ENCODE peak calls at places on chromosomes 16 and 17, in six cellular contexts. One of them, this sample, is unnamed. For H3K4me1 and H3K36me3, the result is how much of the 10 kb centered on the place peaks cover.

GRCh38 chr17:52410781-52411180 is 252.3 kb upstream of the CA10 start:
- DNase-seq in cardiac muscle cell: no peak
- DNase-seq in adrenal gland: no peak
- DNase-seq in mammary epithelial cell: no peak
- DNase-seq in CD8-positive, alpha-beta T cell: no peak
- DNase-seq in endothelial cell of umbilical vein: no peak
- DNase-seq in this sample: no peak

GRCh38 chr17:57257911-57258885 is 1.9 kb downstream of the MSI2 start:
- DNase-seq in cardiac muscle cell: no peak
- DNase-seq in CD8-positive, alpha-beta T cell: no peak
- DNase-seq in adrenal gland: no peak
- DNase-seq in endothelial cell of umbilical vein: peak
- DNase-seq in mammary epithelial cell: no peak
- DNase-seq in this sample: peak

GRCh38 chr17:9725575-9725974 is 65.8 kb downstream of the DHRS7C start:
- DNase-seq in CD8-positive, alpha-beta T cell: no peak
- DNase-seq in endothelial cell of umbilical vein: no peak
- DNase-seq in adrenal gland: no peak
- DNase-seq in mammary epithelial cell: no peak
- DNase-seq in cardiac muscle cell: no peak
- DNase-seq in this sample: no peak

GRCh38 chr16:2715519-2715918 is 4.5 kb downstream of the PRSS27 start:
- DNase-seq in mammary epithelial cell: peak
- DNase-seq in adrenal gland: peak
- DNase-seq in endothelial cell of umbilical vein: peak
- DNase-seq in cardiac muscle cell: peak
- DNase-seq in CD8-positive, alpha-beta T cell: peak
- DNase-seq in this sample: no peak

GRCh38 chr17:44348234-44348987 is 3.3 kb downstream of the GRN start:
- DNase-seq in CD8-positive, alpha-beta T cell: no peak
- DNase-seq in endothelial cell of umbilical vein: no peak
- DNase-seq in adrenal gland: peak
- DNase-seq in mammary epithelial cell: peak
- DNase-seq in cardiac muscle cell: no peak
- DNase-seq in this sample: no peak

GRCh38 chr17:62601438-62601837 is 26.0 kb upstream of the MRC2 start:
- DNase-seq in endothelial cell of umbilical vein: no peak
- DNase-seq in cardiac muscle cell: no peak
- DNase-seq in mammary epithelial cell: no peak
- DNase-seq in adrenal gland: no peak
- DNase-seq in CD8-positive, alpha-beta T cell: no peak
- DNase-seq in this sample: no peak

GRCh38 chr16:8677481-8677880 is 3.1 kb downstream of the ABAT start:
- DNase-seq in adrenal gland: no peak
- DNase-seq in CD8-positive, alpha-beta T cell: no peak
- DNase-seq in endothelial cell of umbilical vein: no peak
- DNase-seq in cardiac muscle cell: no peak
- DNase-seq in mammary epithelial cell: peak
- DNase-seq in this sample: no peak

GRCh38 chr16:15778999-15779614 is 77.7 kb downstream of the MYH11 start:
- DNase-seq in adrenal gland: no peak
- DNase-seq in cardiac muscle cell: no peak
- DNase-seq in endothelial cell of umbilical vein: no peak
- DNase-seq in CD8-positive, alpha-beta T cell: no peak
- DNase-seq in mammary epithelial cell: no peak
- DNase-seq in this sample: no peak

GRCh38 chr16:11586375-11586855 is 304 bp downstream of the LITAF start:
- DNase-seq in CD8-positive, alpha-beta T cell: no peak
- DNase-seq in mammary epithelial cell: no peak
- DNase-seq in cardiac muscle cell: no peak
- DNase-seq in adrenal gland: no peak
- DNase-seq in endothelial cell of umbilical vein: no peak
- DNase-seq in this sample: no peak

GRCh38 chr17:50325906-50326305 is 20.0 kb upstream of the XYLT2 start:
- DNase-seq in cardiac muscle cell: no peak
- DNase-seq in CD8-positive, alpha-beta T cell: no peak
- DNase-seq in adrenal gland: no peak
- DNase-seq in endothelial cell of umbilical vein: no peak
- DNase-seq in mammary epithelial cell: no peak
- DNase-seq in this sample: no peak

GRCh38 chr17:48576479-48577309 is 1.5 kb downstream of the HOXB4 start:
- DNase-seq in endothelial cell of umbilical vein: peak
- DNase-seq in CD8-positive, alpha-beta T cell: no peak
- DNase-seq in mammary epithelial cell: peak
- DNase-seq in cardiac muscle cell: no peak
- DNase-seq in adrenal gland: no peak
- DNase-seq in this sample: no peak

GRCh38 chr17:3944485-3945388 is 19.5 kb downstream of the ATP2A3 start:
- DNase-seq in cardiac muscle cell: peak
- DNase-seq in CD8-positive, alpha-beta T cell: no peak
- DNase-seq in endothelial cell of umbilical vein: peak
- DNase-seq in mammary epithelial cell: no peak
- DNase-seq in adrenal gland: peak
- DNase-seq in this sample: no peak

GRCh38 chr16:79469999-79470398 is 130.5 kb downstream of the MAF start:
- DNase-seq in endothelial cell of umbilical vein: no peak
- DNase-seq in CD8-positive, alpha-beta T cell: no peak
- DNase-seq in adrenal gland: peak
- DNase-seq in mammary epithelial cell: no peak
- DNase-seq in cardiac muscle cell: no peak
- DNase-seq in this sample: no peak

GRCh38 chr16:62585041-62585545 is 548.9 kb upstream of the CDH8 start:
- DNase-seq in adrenal gland: no peak
- DNase-seq in CD8-positive, alpha-beta T cell: no peak
- DNase-seq in endothelial cell of umbilical vein: no peak
- DNase-seq in cardiac muscle cell: no peak
- DNase-seq in mammary epithelial cell: no peak
- DNase-seq in this sample: no peak

GRCh38 chr17:7466644-7467341 is 12.6 kb downstream of the ZBTB4 start:
- DNase-seq in mammary epithelial cell: peak
- DNase-seq in cardiac muscle cell: no peak
- DNase-seq in adrenal gland: peak
- DNase-seq in CD8-positive, alpha-beta T cell: no peak
- DNase-seq in endothelial cell of umbilical vein: peak
- DNase-seq in this sample: no peak

GRCh38 chr17:57143341-57143740 is 58.3 kb downstream of the AKAP1 start:
- DNase-seq in CD8-positive, alpha-beta T cell: no peak
- DNase-seq in cardiac muscle cell: no peak
- DNase-seq in mammary epithelial cell: no peak
- DNase-seq in endothelial cell of umbilical vein: no peak
- DNase-seq in adrenal gland: no peak
- DNase-seq in this sample: no peak

GRCh38 chr16:4937782-4938682 is 1.1 kb upstream of the PPL start:
- DNase-seq in cardiac muscle cell: no peak
- DNase-seq in endothelial cell of umbilical vein: no peak
- DNase-seq in CD8-positive, alpha-beta T cell: no peak
- DNase-seq in mammary epithelial cell: peak
- DNase-seq in adrenal gland: peak
- DNase-seq in this sample: no peak

GRCh38 chr16:1941924-1942809 is 832 bp downstream of the MSRB1 start:
- DNase-seq in cardiac muscle cell: no peak
- DNase-seq in adrenal gland: no peak
- DNase-seq in CD8-positive, alpha-beta T cell: no peak
- DNase-seq in endothelial cell of umbilical vein: no peak
- DNase-seq in mammary epithelial cell: peak
- DNase-seq in this sample: no peak

GRCh38 chr17:19005789-19006430 is 1.3 kb upstream of the FAM83G start:
- DNase-seq in CD8-positive, alpha-beta T cell: no peak
- DNase-seq in cardiac muscle cell: no peak
- DNase-seq in mammary epithelial cell: no peak
- DNase-seq in endothelial cell of umbilical vein: no peak
- DNase-seq in adrenal gland: no peak
- DNase-seq in this sample: no peak

GRCh38 chr16:85041184-85041928 is 13.8 kb downstream of the KIAA0513 start:
- DNase-seq in adrenal gland: no peak
- DNase-seq in CD8-positive, alpha-beta T cell: no peak
- DNase-seq in endothelial cell of umbilical vein: no peak
- DNase-seq in mammary epithelial cell: no peak
- DNase-seq in cardiac muscle cell: no peak
- DNase-seq in this sample: peak

GRCh38 chr17:66915204-66915611 is 49.3 kb upstream of the CACNG4 start:
- DNase-seq in cardiac muscle cell: no peak
- DNase-seq in mammary epithelial cell: peak
- DNase-seq in endothelial cell of umbilical vein: no peak
- DNase-seq in adrenal gland: no peak
- DNase-seq in CD8-positive, alpha-beta T cell: no peak
- DNase-seq in this sample: peak

GRCh38 chr16:75340715-75341500 is 89.5 kb upstream of the BCAR1 start:
- DNase-seq in endothelial cell of umbilical vein: peak
- DNase-seq in mammary epithelial cell: no peak
- DNase-seq in CD8-positive, alpha-beta T cell: no peak
- DNase-seq in cardiac muscle cell: peak
- DNase-seq in adrenal gland: no peak
- DNase-seq in this sample: no peak

GRCh38 chr17:50916026-50916707 is 50.0 kb upstream of the TOB1 start:
- DNase-seq in cardiac muscle cell: no peak
- DNase-seq in adrenal gland: no peak
- DNase-seq in mammary epithelial cell: no peak
- DNase-seq in endothelial cell of umbilical vein: no peak
- DNase-seq in CD8-positive, alpha-beta T cell: no peak
- DNase-seq in this sample: no peak

GRCh38 chr16:72355561-72355960 is 183.6 kb upstream of the PMFBP1 start:
- DNase-seq in adrenal gland: no peak
- DNase-seq in cardiac muscle cell: no peak
- DNase-seq in CD8-positive, alpha-beta T cell: no peak
- DNase-seq in mammary epithelial cell: peak
- DNase-seq in endothelial cell of umbilical vein: no peak
- DNase-seq in this sample: no peak

GRCh38 chr16:1794908-1795666 is 1.6 kb upstream of the IGFALS start:
- DNase-seq in endothelial cell of umbilical vein: no peak
- DNase-seq in cardiac muscle cell: no peak
- DNase-seq in CD8-positive, alpha-beta T cell: no peak
- DNase-seq in adrenal gland: no peak
- DNase-seq in mammary epithelial cell: no peak
- DNase-seq in this sample: peak

GRCh38 chr16:78720416-78720815 is 621.0 kb downstream of the WWOX start:
- DNase-seq in adrenal gland: no peak
- DNase-seq in cardiac muscle cell: no peak
- DNase-seq in endothelial cell of umbilical vein: no peak
- DNase-seq in mammary epithelial cell: no peak
- DNase-seq in CD8-positive, alpha-beta T cell: no peak
- DNase-seq in this sample: peak

DNA sequence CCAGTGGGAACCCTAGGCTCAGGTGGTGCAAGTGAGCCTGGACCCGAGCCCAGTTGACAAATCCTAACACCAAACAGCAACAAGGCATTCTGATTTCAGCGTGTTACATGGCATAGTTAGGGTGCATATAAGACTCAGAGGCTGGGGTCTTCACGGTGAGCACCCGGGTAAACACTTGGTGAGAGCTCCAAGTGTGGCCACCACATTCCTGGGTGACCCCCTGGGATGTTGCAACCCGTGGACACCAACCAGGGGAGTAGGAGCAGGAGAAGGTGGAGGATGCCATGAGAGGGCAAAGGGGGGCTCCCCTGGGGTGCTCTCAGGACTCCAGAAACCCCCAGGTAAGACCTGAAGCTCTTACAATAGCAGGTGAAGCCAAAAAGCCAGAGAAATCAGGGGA is 69.9 kb upstream of the CDH5 start:
- DNase-seq in cardiac muscle cell: no peak
- DNase-seq in mammary epithelial cell: no peak
- DNase-seq in CD8-positive, alpha-beta T cell: no peak
- DNase-seq in adrenal gland: no peak
- DNase-seq in endothelial cell of umbilical vein: no peak
- DNase-seq in this sample: no peak
- H3K4me1 ChIP-seq in cardiac muscle cell: under half
- H3K4me1 ChIP-seq in mammary epithelial cell: under half
- H3K4me1 ChIP-seq in CD8-positive, alpha-beta T cell: under half
- H3K4me1 ChIP-seq in adrenal gland: under half
- H3K4me1 ChIP-seq in endothelial cell of umbilical vein: under half
- H3K4me1 ChIP-seq in this sample: under half

GRCh38 chr17:76515291-76515949 is 14.2 kb upstream of the RHBDF2 start:
- DNase-seq in endothelial cell of umbilical vein: no peak
- DNase-seq in adrenal gland: no peak
- DNase-seq in cardiac muscle cell: no peak
- DNase-seq in mammary epithelial cell: peak
- DNase-seq in CD8-positive, alpha-beta T cell: peak
- DNase-seq in this sample: no peak
- H3K4me3 ChIP-seq in endothelial cell of umbilical vein: no peak
- H3K4me3 ChIP-seq in adrenal gland: no peak
- H3K4me3 ChIP-seq in cardiac muscle cell: no peak
- H3K4me3 ChIP-seq in mammary epithelial cell: no peak
- H3K4me3 ChIP-seq in CD8-positive, alpha-beta T cell: peak
- H3K4me3 ChIP-seq in this sample: no peak

DNA sequence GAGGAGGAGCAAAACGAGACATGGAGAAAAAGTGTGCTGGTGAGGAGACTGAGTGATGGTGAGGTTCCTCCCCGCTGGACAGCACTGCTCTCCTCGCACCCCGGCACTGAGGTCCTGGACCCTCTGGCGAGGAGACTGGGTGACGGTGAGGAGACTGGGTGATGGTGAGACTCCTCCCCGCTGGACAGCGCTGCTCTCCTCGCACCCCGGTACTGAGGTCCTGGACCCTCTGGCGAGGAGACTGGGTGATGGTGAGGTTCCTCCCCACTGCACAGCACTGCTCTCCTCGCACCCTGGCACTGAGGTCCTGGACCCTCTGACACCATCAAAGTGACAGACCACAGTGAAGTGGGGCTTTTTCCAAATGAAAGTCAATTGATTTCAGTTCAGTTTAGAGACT is 10.9 kb downstream of the PITPNA start:
- DNase-seq in cardiac muscle cell: no peak
- DNase-seq in mammary epithelial cell: no peak
- DNase-seq in CD8-positive, alpha-beta T cell: no peak
- DNase-seq in endothelial cell of umbilical vein: no peak
- DNase-seq in adrenal gland: no peak
- DNase-seq in this sample: no peak
- H3K36me3 ChIP-seq in cardiac muscle cell: under half
- H3K36me3 ChIP-seq in mammary epithelial cell: under half
- H3K36me3 ChIP-seq in CD8-positive, alpha-beta T cell: under half
- H3K36me3 ChIP-seq in endothelial cell of umbilical vein: under half
- H3K36me3 ChIP-seq in adrenal gland: half or more
- H3K36me3 ChIP-seq in this sample: under half

GRCh38 chr16:29198231-29198630 is 208.3 kb downstream of the NPIPB11 start:
- DNase-seq in CD8-positive, alpha-beta T cell: no peak
- DNase-seq in adrenal gland: peak
- DNase-seq in mammary epithelial cell: no peak
- DNase-seq in cardiac muscle cell: no peak
- DNase-seq in endothelial cell of umbilical vein: no peak
- DNase-seq in this sample: no peak
- H3K4me1 ChIP-seq in CD8-positive, alpha-beta T cell: under half
- H3K4me1 ChIP-seq in adrenal gland: under half
- H3K4me1 ChIP-seq in mammary epithelial cell: under half
- H3K4me1 ChIP-seq in cardiac muscle cell: under half
- H3K4me1 ChIP-seq in endothelial cell of umbilical vein: under half
- H3K4me1 ChIP-seq in this sample: under half

DNA sequence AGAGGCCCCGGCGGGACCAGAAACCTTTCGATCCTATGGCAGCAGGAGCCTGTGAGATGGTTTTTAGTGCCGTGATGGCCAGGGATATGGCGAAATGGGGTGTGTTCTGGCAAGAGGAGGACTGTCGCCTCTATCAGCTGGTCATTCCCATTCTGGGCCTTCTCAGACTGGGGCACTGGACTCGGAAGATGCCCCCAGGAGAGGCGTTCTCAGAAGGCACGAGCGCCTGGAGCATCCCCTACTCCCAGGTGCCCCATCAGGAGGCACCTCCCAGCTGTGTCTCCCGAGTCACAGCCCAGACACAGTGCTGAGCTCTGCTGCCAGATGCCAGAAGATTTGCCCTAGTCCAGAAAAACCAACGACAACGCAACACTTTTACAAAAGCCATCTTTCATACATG is 54.6 kb upstream of the ENDOV start:
- DNase-seq in adrenal gland: no peak
- DNase-seq in endothelial cell of umbilical vein: no peak
- DNase-seq in cardiac muscle cell: no peak
- DNase-seq in mammary epithelial cell: no peak
- DNase-seq in CD8-positive, alpha-beta T cell: no peak
- DNase-seq in this sample: no peak
- H3K4me3 ChIP-seq in adrenal gland: no peak
- H3K4me3 ChIP-seq in endothelial cell of umbilical vein: no peak
- H3K4me3 ChIP-seq in cardiac muscle cell: no peak
- H3K4me3 ChIP-seq in mammary epithelial cell: no peak
- H3K4me3 ChIP-seq in CD8-positive, alpha-beta T cell: no peak
- H3K4me3 ChIP-seq in this sample: no peak